ENCODE peak calls at places on chromosomes 1 and 21, in eight cellular contexts. One of them, this sample, is unnamed.

GRCh38 chr1:152185544-152186391 is 26.7 kb upstream of the RPTN start:
- DNase-seq in heart left ventricle: no peak
- DNase-seq in IMR-90: peak; percentile 64
- DNase-seq in coronary artery: no peak
- DNase-seq in HCT116: peak; percentile 63
- DNase-seq in epithelial cell of proximal tubule: no peak
- DNase-seq in brain microvascular endothelial cell: peak; percentile 75
- DNase-seq in tibial artery: no peak
- DNase-seq in this sample: peak; percentile 78

GRCh38 chr1:218476385-218476784 is 131.2 kb downstream of the TGFB2 start:
- DNase-seq in brain microvascular endothelial cell: peak; percentile 76
- DNase-seq in IMR-90: peak; percentile 88
- DNase-seq in tibial artery: no peak
- DNase-seq in heart left ventricle: no peak
- DNase-seq in HCT116: no peak
- DNase-seq in epithelial cell of proximal tubule: peak; percentile 86
- DNase-seq in coronary artery: no peak
- DNase-seq in this sample: peak; percentile 84

GRCh38 chr1:28428990-28429520 is 59.5 kb downstream of the PHACTR4 start:
- DNase-seq in coronary artery: no peak
- DNase-seq in heart left ventricle: no peak
- DNase-seq in IMR-90: no peak
- DNase-seq in brain microvascular endothelial cell: no peak
- DNase-seq in epithelial cell of proximal tubule: no peak
- DNase-seq in tibial artery: no peak
- DNase-seq in HCT116: no peak
- DNase-seq in this sample: peak; percentile 22

GRCh38 chr1:176119549-176119948 is 87.5 kb downstream of the COP1 start:
- DNase-seq in heart left ventricle: no peak
- DNase-seq in HCT116: peak; percentile 6
- DNase-seq in IMR-90: peak; percentile 30
- DNase-seq in tibial artery: no peak
- DNase-seq in brain microvascular endothelial cell: no peak
- DNase-seq in epithelial cell of proximal tubule: no peak
- DNase-seq in coronary artery: no peak
- DNase-seq in this sample: peak; percentile 40

GRCh38 chr1:56584910-56585528 is 5.7 kb upstream of the PLPP3 start:
- DNase-seq in coronary artery: no peak
- DNase-seq in brain microvascular endothelial cell: peak; percentile 50
- DNase-seq in HCT116: peak; percentile 39
- DNase-seq in epithelial cell of proximal tubule: no peak
- DNase-seq in tibial artery: no peak
- DNase-seq in IMR-90: peak; percentile 77
- DNase-seq in heart left ventricle: no peak
- DNase-seq in this sample: peak; percentile 63

GRCh38 chr1:175320804-175321203 is 128.2 kb upstream of the KIAA0040 start:
- DNase-seq in HCT116: no peak
- DNase-seq in epithelial cell of proximal tubule: no peak
- DNase-seq in coronary artery: no peak
- DNase-seq in heart left ventricle: no peak
- DNase-seq in tibial artery: no peak
- DNase-seq in IMR-90: no peak
- DNase-seq in brain microvascular endothelial cell: no peak
- DNase-seq in this sample: no peak

GRCh38 chr1:21069549-21069948 is 107.1 kb downstream of the EIF4G3 start:
- DNase-seq in brain microvascular endothelial cell: peak; percentile 42
- DNase-seq in heart left ventricle: no peak
- DNase-seq in HCT116: no peak
- DNase-seq in tibial artery: no peak
- DNase-seq in coronary artery: no peak
- DNase-seq in epithelial cell of proximal tubule: no peak
- DNase-seq in IMR-90: peak; percentile 86
- DNase-seq in this sample: no peak

GRCh38 chr1:172449012-172449584 is 5.2 kb upstream of the PIGC start:
- DNase-seq in brain microvascular endothelial cell: peak; percentile 42
- DNase-seq in tibial artery: no peak
- DNase-seq in heart left ventricle: no peak
- DNase-seq in HCT116: no peak
- DNase-seq in IMR-90: no peak
- DNase-seq in epithelial cell of proximal tubule: no peak
- DNase-seq in coronary artery: no peak
- DNase-seq in this sample: peak; percentile 79

GRCh38 chr21:35853321-35853922 is 206.9 kb downstream of the SETD4 start:
- DNase-seq in IMR-90: peak; percentile 60
- DNase-seq in tibial artery: no peak
- DNase-seq in epithelial cell of proximal tubule: no peak
- DNase-seq in coronary artery: no peak
- DNase-seq in heart left ventricle: no peak
- DNase-seq in HCT116: no peak
- DNase-seq in brain microvascular endothelial cell: no peak
- DNase-seq in this sample: no peak

DNA sequence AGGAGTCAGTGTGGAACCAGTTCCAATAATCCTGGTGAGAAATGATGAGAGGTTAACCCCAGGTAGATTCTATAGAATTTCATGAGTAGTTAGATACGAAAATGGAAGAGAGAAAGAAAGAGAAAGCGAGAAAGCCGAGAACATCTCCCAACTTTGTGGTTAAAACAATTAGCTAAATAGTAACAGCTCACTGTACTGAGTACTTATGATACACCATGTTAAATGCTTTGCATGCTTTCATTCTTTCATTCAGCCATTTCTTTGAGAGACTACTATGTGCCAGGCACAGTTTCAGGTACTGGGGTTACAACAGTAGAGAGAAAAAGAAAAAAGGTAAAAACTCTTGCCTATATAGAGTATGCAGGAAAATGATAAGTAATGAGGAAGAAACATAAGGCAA is 109.7 kb upstream of the SYT6 start:
- DNase-seq in IMR-90: no peak
- DNase-seq in brain microvascular endothelial cell: no peak
- DNase-seq in coronary artery: no peak
- DNase-seq in tibial artery: no peak
- DNase-seq in epithelial cell of proximal tubule: no peak
- DNase-seq in heart left ventricle: no peak
- DNase-seq in HCT116: no peak
- DNase-seq in this sample: no peak
- TF ChIP-seq CTCF in IMR-90: no peak
- TF ChIP-seq CTCF in brain microvascular endothelial cell: no peak
- TF ChIP-seq CTCF in coronary artery: no peak
- TF ChIP-seq CTCF in tibial artery: no peak
- TF ChIP-seq CTCF in epithelial cell of proximal tubule: no peak
- TF ChIP-seq CTCF in heart left ventricle: no peak
- TF ChIP-seq CTCF in HCT116: no peak
- TF ChIP-seq CTCF in this sample: no peak

GRCh38 chr1:183185941-183186490 is at the start of gene LAMC2:
- DNase-seq in tibial artery: no peak
- DNase-seq in coronary artery: no peak
- DNase-seq in brain microvascular endothelial cell: peak; percentile 36
- DNase-seq in heart left ventricle: no peak
- DNase-seq in HCT116: peak; percentile 95
- DNase-seq in IMR-90: peak; percentile 52
- DNase-seq in epithelial cell of proximal tubule: peak; percentile 76
- DNase-seq in this sample: peak; percentile 98
- TF ChIP-seq CTCF in tibial artery: no peak
- TF ChIP-seq CTCF in coronary artery: no peak
- TF ChIP-seq CTCF in brain microvascular endothelial cell: peak; percentile 65
- TF ChIP-seq CTCF in heart left ventricle: peak; percentile 18
- TF ChIP-seq CTCF in HCT116: peak; percentile 58
- TF ChIP-seq CTCF in IMR-90: no peak
- TF ChIP-seq CTCF in epithelial cell of proximal tubule: peak; percentile 54
- TF ChIP-seq CTCF in this sample: peak; percentile 38

GRCh38 chr21:16071082-16071481 is 341.3 kb downstream of the USP25 start:
- DNase-seq in epithelial cell of proximal tubule: no peak
- DNase-seq in HCT116: no peak
- DNase-seq in brain microvascular endothelial cell: no peak
- DNase-seq in coronary artery: no peak
- DNase-seq in tibial artery: no peak
- DNase-seq in heart left ventricle: no peak
- DNase-seq in IMR-90: no peak
- DNase-seq in this sample: no peak

GRCh38 chr21:16069713-16070112 is 339.9 kb downstream of the USP25 start:
- DNase-seq in IMR-90: peak; percentile 31
- DNase-seq in brain microvascular endothelial cell: no peak
- DNase-seq in HCT116: no peak
- DNase-seq in epithelial cell of proximal tubule: no peak
- DNase-seq in heart left ventricle: no peak
- DNase-seq in tibial artery: no peak
- DNase-seq in coronary artery: no peak
- DNase-seq in this sample: no peak

GRCh38 chr21:16071761-16072160 is 342.0 kb downstream of the USP25 start:
- DNase-seq in IMR-90: no peak
- DNase-seq in tibial artery: no peak
- DNase-seq in brain microvascular endothelial cell: no peak
- DNase-seq in coronary artery: no peak
- DNase-seq in HCT116: no peak
- DNase-seq in heart left ventricle: no peak
- DNase-seq in epithelial cell of proximal tubule: no peak
- DNase-seq in this sample: no peak

GRCh38 chr21:16072176-16072575 is 342.4 kb downstream of the USP25 start:
- DNase-seq in HCT116: no peak
- DNase-seq in IMR-90: no peak
- DNase-seq in epithelial cell of proximal tubule: no peak
- DNase-seq in coronary artery: no peak
- DNase-seq in heart left ventricle: no peak
- DNase-seq in brain microvascular endothelial cell: no peak
- DNase-seq in tibial artery: no peak
- DNase-seq in this sample: no peak

DNA sequence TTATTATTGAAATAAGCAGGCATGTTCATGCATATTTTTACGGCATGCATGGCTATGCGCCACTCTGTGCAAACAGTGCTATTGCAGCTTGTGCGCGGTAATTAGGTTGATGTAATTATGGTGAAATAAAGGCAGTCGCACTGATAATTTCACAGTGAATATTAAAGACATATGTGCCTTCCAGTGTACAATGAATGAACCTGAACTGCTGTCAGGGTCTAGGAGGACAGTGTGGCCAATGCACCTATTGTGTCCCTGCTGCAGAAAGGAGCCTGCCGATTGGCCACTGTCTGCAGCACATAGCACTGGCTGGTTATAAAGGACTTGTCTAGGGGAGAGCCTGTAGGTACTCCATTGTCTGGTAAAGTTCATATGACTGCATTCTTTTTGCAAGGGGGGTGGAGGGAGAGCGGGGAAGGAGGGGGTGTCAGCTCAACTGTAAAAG is 340.4 kb downstream of the USP25 start:
- DNase-seq in coronary artery: no peak
- DNase-seq in tibial artery: no peak
- DNase-seq in epithelial cell of proximal tubule: no peak
- DNase-seq in IMR-90: no peak
- DNase-seq in brain microvascular endothelial cell: no peak
- DNase-seq in heart left ventricle: no peak
- DNase-seq in HCT116: no peak
- DNase-seq in this sample: no peak
- TF ChIP-seq CTCF in coronary artery: no peak
- TF ChIP-seq CTCF in tibial artery: no peak
- TF ChIP-seq CTCF in epithelial cell of proximal tubule: no peak
- TF ChIP-seq CTCF in IMR-90: no peak
- TF ChIP-seq CTCF in brain microvascular endothelial cell: no peak
- TF ChIP-seq CTCF in heart left ventricle: no peak
- TF ChIP-seq CTCF in HCT116: no peak
- TF ChIP-seq CTCF in this sample: no peak

GRCh38 chr1:162835157-162835899 is 25.6 kb downstream of the CCDC190 start:
- DNase-seq in HCT116: no peak
- DNase-seq in coronary artery: no peak
- DNase-seq in epithelial cell of proximal tubule: no peak
- DNase-seq in brain microvascular endothelial cell: no peak
- DNase-seq in tibial artery: no peak
- DNase-seq in heart left ventricle: no peak
- DNase-seq in IMR-90: peak; percentile 31
- DNase-seq in this sample: no peak

GRCh38 chr1:162838863-162839262 is 22.1 kb downstream of the CCDC190 start:
- DNase-seq in coronary artery: no peak
- DNase-seq in epithelial cell of proximal tubule: no peak
- DNase-seq in heart left ventricle: no peak
- DNase-seq in brain microvascular endothelial cell: no peak
- DNase-seq in tibial artery: no peak
- DNase-seq in HCT116: no peak
- DNase-seq in IMR-90: no peak
- DNase-seq in this sample: no peak

GRCh38 chr1:162844153-162844552 is 16.8 kb downstream of the CCDC190 start:
- DNase-seq in heart left ventricle: no peak
- DNase-seq in tibial artery: no peak
- DNase-seq in HCT116: no peak
- DNase-seq in IMR-90: no peak
- DNase-seq in epithelial cell of proximal tubule: no peak
- DNase-seq in coronary artery: no peak
- DNase-seq in brain microvascular endothelial cell: no peak
- DNase-seq in this sample: no peak

DNA sequence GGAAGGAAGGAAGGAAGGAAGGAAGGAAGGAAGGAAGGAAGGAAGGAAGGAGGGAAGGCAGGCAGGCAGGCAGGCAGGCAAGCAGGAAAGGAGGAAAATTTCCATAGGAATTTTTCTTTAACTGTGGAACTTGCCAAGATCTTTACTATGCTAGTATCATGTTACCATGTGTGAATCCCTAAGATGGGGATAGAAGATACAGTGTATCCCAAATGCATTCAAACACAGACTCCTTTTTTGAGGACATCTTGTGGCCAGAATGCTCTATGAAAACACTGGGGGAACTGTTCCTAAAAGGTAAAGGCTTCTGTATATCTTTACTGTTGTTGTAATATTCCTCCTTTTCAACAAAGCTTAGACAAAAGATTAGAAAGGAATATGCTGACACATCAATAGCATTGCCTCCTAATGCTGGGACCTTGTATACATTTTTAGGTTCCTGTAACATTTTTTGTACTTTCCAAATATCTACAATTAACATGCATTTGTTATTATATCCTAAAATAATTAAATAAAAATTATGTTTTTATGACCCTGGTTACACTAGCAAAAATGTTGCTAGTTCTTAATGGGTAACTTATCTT is 20.6 kb downstream of the CCDC190 start:
- DNase-seq in tibial artery: no peak
- DNase-seq in HCT116: no peak
- DNase-seq in coronary artery: no peak
- DNase-seq in heart left ventricle: no peak
- DNase-seq in brain microvascular endothelial cell: no peak
- DNase-seq in IMR-90: peak; percentile 32
- DNase-seq in epithelial cell of proximal tubule: no peak
- DNase-seq in this sample: no peak
- TF ChIP-seq CTCF in tibial artery: no peak
- TF ChIP-seq CTCF in HCT116: no peak
- TF ChIP-seq CTCF in coronary artery: no peak
- TF ChIP-seq CTCF in heart left ventricle: no peak
- TF ChIP-seq CTCF in brain microvascular endothelial cell: no peak
- TF ChIP-seq CTCF in IMR-90: no peak
- TF ChIP-seq CTCF in epithelial cell of proximal tubule: no peak
- TF ChIP-seq CTCF in this sample: no peak

GRCh38 chr1:164914208-164914607 is 355.2 kb downstream of the PBX1 start:
- DNase-seq in epithelial cell of proximal tubule: no peak
- DNase-seq in tibial artery: no peak
- DNase-seq in heart left ventricle: no peak
- DNase-seq in IMR-90: peak; percentile 57
- DNase-seq in brain microvascular endothelial cell: peak; percentile 38
- DNase-seq in HCT116: no peak
- DNase-seq in coronary artery: no peak
- DNase-seq in this sample: peak; percentile 43
- TF ChIP-seq CTCF in epithelial cell of proximal tubule: peak; percentile 38
- TF ChIP-seq CTCF in tibial artery: peak; percentile 12
- TF ChIP-seq CTCF in heart left ventricle: peak; percentile 49
- TF ChIP-seq CTCF in IMR-90: peak; percentile 55
- TF ChIP-seq CTCF in brain microvascular endothelial cell: no peak
- TF ChIP-seq CTCF in HCT116: no peak
- TF ChIP-seq CTCF in coronary artery: no peak
- TF ChIP-seq CTCF in this sample: peak; percentile 42

GRCh38 chr1:181083842-181084605 is 4.5 kb upstream of the IER5 start:
- DNase-seq in brain microvascular endothelial cell: no peak
- DNase-seq in epithelial cell of proximal tubule: no peak
- DNase-seq in heart left ventricle: peak; percentile 55
- DNase-seq in coronary artery: no peak
- DNase-seq in tibial artery: peak; percentile 74
- DNase-seq in HCT116: peak; percentile 49
- DNase-seq in IMR-90: no peak
- DNase-seq in this sample: peak; percentile 56
- TF ChIP-seq CTCF in brain microvascular endothelial cell: peak; percentile 71
- TF ChIP-seq CTCF in epithelial cell of proximal tubule: peak; percentile 67
- TF ChIP-seq CTCF in heart left ventricle: peak; percentile 72
- TF ChIP-seq CTCF in coronary artery: no peak
- TF ChIP-seq CTCF in tibial artery: peak; percentile 48
- TF ChIP-seq CTCF in HCT116: peak; percentile 64
- TF ChIP-seq CTCF in IMR-90: peak; percentile 37
- TF ChIP-seq CTCF in this sample: peak; percentile 50

This sample was measured in epithelial cell of esophagus.